ENCODE peak calls at places on chromosomes 5 and 9, in six cellular contexts. T is IMR-90, P is vagina, E is right lobe of liver, M is body of pancreas, B is GM12878. R is an unnamed sample.

GRCh38 chr9:13491493-13492424 is 212.3 kb upstream of the MPDZ start:
- DNase-seq in P (no peak), M (peak; percentile 23), T (no peak), E (no peak), B (no peak), R (no peak)

GRCh38 chr5:145937432-145938250 is 1.3 kb downstream of the SH3RF2 start:
- DNase-seq in B (no peak), P (peak; percentile 81), T (peak; percentile 51), E (peak; percentile 27), M (peak; percentile 58), R (peak; percentile 38)

GRCh38 chr5:151966046-151966445 is 41.4 kb upstream of the GLRA1 start:
- DNase-seq in M (no peak), B (no peak), E (no peak), P (no peak), T (no peak), R (no peak)

GRCh38 chr9:134226221-134226930 is 62.0 kb upstream of the RNU6ATAC start:
- DNase-seq in E (peak; percentile 74), M (no peak), P (no peak), T (peak; percentile 92), B (no peak), R (peak; percentile 87)

GRCh38 chr5:14439087-14439841 is 142.3 kb upstream of the OTULINL start:
- DNase-seq in B (no peak), P (no peak), T (no peak), E (no peak), M (no peak), R (no peak)

GRCh38 chr5:40413747-40414146 is 266.0 kb upstream of the PTGER4 start:
- DNase-seq in B (no peak), P (no peak), E (no peak), T (peak; percentile 61), M (no peak), R (no peak)

GRCh38 chr5:6623941-6624340 is 8.9 kb downstream of the NSUN2 start:
- DNase-seq in M (no peak), P (no peak), T (no peak), B (no peak), E (no peak), R (no peak)

GRCh38 chr9:109574061-109574882 is 76.2 kb upstream of the PTPN3 start:
- DNase-seq in B (peak; percentile 5), T (peak; percentile 68), M (peak; percentile 25), E (no peak), P (no peak), R (peak; percentile 14)

GRCh38 chr9:110712955-110713354 is 44.4 kb downstream of the MUSK start:
- DNase-seq in B (no peak), M (no peak), E (no peak), T (peak; percentile 59), P (no peak), R (no peak)

GRCh38 chr5:181024245-181025029 is 15.6 kb upstream of the BTNL9 start:
- DNase-seq in P (no peak), B (no peak), T (no peak), M (no peak), E (no peak), R (no peak)

GRCh38 chr5:83306572-83307241 is 164.8 kb upstream of the VCAN start:
- DNase-seq in T (peak; percentile 89), E (peak; percentile 20), B (peak; percentile 84), P (no peak), M (peak; percentile 11), R (peak; percentile 4)

GRCh38 chr5:146828385-146828784 is 50.2 kb downstream of the PPP2R2B start:
- DNase-seq in T (no peak), M (no peak), P (no peak), E (no peak), B (no peak), R (no peak)

GRCh38 chr5:43691893-43692292 is 88.9 kb downstream of the NNT start:
- DNase-seq in M (no peak), E (no peak), T (no peak), P (no peak), B (no peak), R (no peak)

GRCh38 chr9:117411547-117411946 is 3.3 kb downstream of the ASTN2 start:
- DNase-seq in E (peak; percentile 28), M (peak; percentile 78), B (no peak), T (peak; percentile 6), P (no peak), R (peak; percentile 63)

GRCh38 chr9:110828148-110828730 is 159.6 kb downstream of the MUSK start:
- DNase-seq in M (peak; percentile 13), E (no peak), T (peak; percentile 75), B (no peak), P (no peak), R (no peak)

GRCh38 chr5:104049752-104050151 is 487.2 kb upstream of the NUDT12 start:
- DNase-seq in E (no peak), B (no peak), P (no peak), T (no peak), M (no peak), R (no peak)

GRCh38 chr5:75363111-75363510 is 26.1 kb downstream of the HMGCR start:
- DNase-seq in B (no peak), E (no peak), M (no peak), T (no peak), P (no peak), R (peak; percentile 75)

GRCh38 chr9:127182901-127183746 is 60.7 kb upstream of the ANGPTL2 start:
- DNase-seq in B (no peak), M (no peak), E (no peak), T (no peak), P (no peak), R (no peak)

GRCh38 chr5:52139888-52140580 is 647.7 kb upstream of the ITGA1 start:
- DNase-seq in T (no peak), M (no peak), B (no peak), P (no peak), E (no peak), R (no peak)

GRCh38 chr9:133375116-133375723 is 640 bp downstream of the SURF4 start:
- DNase-seq in B (no peak), T (peak; percentile 46), P (no peak), E (no peak), M (peak; percentile 55), R (peak; percentile 22)

GRCh38 chr5:99543841-99544240 is 615.0 kb upstream of the CHD1 start:
- DNase-seq in E (no peak), M (no peak), T (no peak), B (no peak), P (no peak), R (no peak)

GRCh38 chr5:126446498-126447224 is 23.5 kb downstream of the GRAMD2B start:
- DNase-seq in E (no peak), P (no peak), M (no peak), B (no peak), T (peak; percentile 88), R (peak; percentile 53)

GRCh38 chr5:149529463-149529862 is 21.8 kb downstream of the CSNK1A1 start:
- DNase-seq in B (no peak), M (no peak), T (no peak), E (no peak), P (no peak), R (no peak)

GRCh38 chr5:109105631-109106267 is 304.0 kb downstream of the PJA2 start:
- DNase-seq in P (no peak), T (peak; percentile 91), B (no peak), M (no peak), E (no peak), R (no peak)

GRCh38 chr9:36928670-36929349 is 105.3 kb downstream of the PAX5 start:
- DNase-seq in E (no peak), P (no peak), M (no peak), T (peak; percentile 25), B (peak; percentile 64), R (no peak)

GRCh38 chr5:31215236-31215635 is 21.8 kb downstream of the CDH6 start:
- DNase-seq in B (no peak), M (no peak), P (no peak), T (no peak), E (no peak), R (no peak)

GRCh38 chr9:137027369-137028012 is 546 bp downstream of the ABCA2 start:
- DNase-seq in T (peak; percentile 6), M (peak; percentile 39), P (no peak), B (no peak), E (no peak), R (peak; percentile 37)

GRCh38 chr9:32218100-32218767 is 166.2 kb upstream of the ACO1 start:
- DNase-seq in E (no peak), B (peak; percentile 50), T (no peak), M (no peak), P (no peak), R (no peak)

GRCh38 chr5:78016831-78017529 is 240.8 kb upstream of the TBCA start:
- DNase-seq in T (no peak), M (no peak), E (no peak), B (no peak), P (no peak), R (no peak)

GRCh38 chr9:134049772-134050588 is 17.8 kb downstream of the BRD3 start:
- DNase-seq in P (no peak), T (no peak), B (no peak), E (no peak), M (no peak), R (no peak)

GRCh38 chr9:91935805-91936204 is 14.2 kb downstream of the ROR2 start:
- DNase-seq in B (no peak), E (no peak), M (no peak), T (no peak), P (no peak), R (no peak)

GRCh38 chr9:91755761-91756638 is 194.0 kb downstream of the ROR2 start:
- DNase-seq in M (no peak), P (no peak), E (no peak), B (no peak), T (no peak), R (no peak)

GRCh38 chr5:167658890-167659289 is 632.6 kb upstream of the WWC1 start:
- DNase-seq in M (no peak), T (peak; percentile 12), E (no peak), B (no peak), P (no peak), R (no peak)

GRCh38 chr5:172775326-172776234 is 4.6 kb upstream of the DUSP1 start:
- DNase-seq in M (peak; percentile 82), T (peak; percentile 90), B (no peak), E (peak; percentile 88), P (no peak), R (peak; percentile 58)
- TF ChIP-seq CTCF in M (no peak), T (no peak), B (no peak), E (no peak), P (no peak), R (no peak)

GRCh38 chr5:179607449-179607931 is 16.0 kb downstream of the HNRNPH1 start:
- DNase-seq in B (no peak), P (no peak), E (no peak), T (no peak), M (peak; percentile 43), R (no peak)
- TF ChIP-seq POLR2A in B (peak; percentile 6), P (no peak), E (no peak), T (no peak), M (no peak), R (no peak)

GRCh38 chr9:69745716-69746538 is 13.9 kb downstream of the PTAR1 start:
- DNase-seq in M (no peak), E (no peak), B (no peak), P (no peak), T (peak; percentile 47), R (no peak)
- TF ChIP-seq CTCF in M (no peak), E (peak; percentile 14), B (no peak), P (no peak), T (peak; percentile 49), R (no peak)

DNA sequence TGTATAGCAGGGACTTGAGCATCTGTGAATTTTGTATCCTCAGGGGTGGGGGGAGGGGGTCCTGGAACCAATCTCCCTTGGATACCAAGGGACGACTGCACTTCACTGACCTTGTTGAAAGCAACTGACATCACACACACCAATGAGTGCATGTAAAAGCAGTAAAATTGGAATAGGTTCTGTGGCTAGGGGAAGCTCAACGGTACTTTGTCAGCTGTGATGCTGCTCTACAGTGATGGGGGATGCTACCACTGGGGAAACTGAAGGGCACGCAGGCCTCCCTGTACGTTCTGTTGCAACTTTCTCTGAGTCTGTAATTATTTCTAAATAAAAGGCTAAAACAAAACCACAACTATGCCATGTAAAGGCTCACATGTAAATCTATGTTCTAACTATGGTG is 47.1 kb upstream of the RETREG1 start:
- DNase-seq in E (no peak), M (no peak), B (no peak), P (no peak), T (no peak), R (no peak)
- TF ChIP-seq POLR2A in E (no peak), M (no peak), B (no peak), P (no peak), T (no peak), R (no peak)